ENCODE peak calls at places on chromosomes 1 and 21, in five cellular contexts. U is H1, H is adrenal gland, X is pancreas, I is astrocyte. V is an unnamed sample.
A peak's percentile ranks its signal among the peaks of the same experiment; 100 is the strongest.

GRCh38 chr1:51330331-51331201 is at the start of gene TTC39A:
- DNase-seq in X (no peak), U (no peak), I (no peak), H (peak; percentile 20), V (no peak)

GRCh38 chr1:114349891-114350605 is 161.0 kb downstream of the TRIM33 start:
- DNase-seq in H (no peak), X (no peak), I (no peak), U (peak; percentile 38), V (no peak)

GRCh38 chr1:74427676-74428075 is 84.7 kb downstream of the LRRC53 start:
- DNase-seq in I (peak; percentile 85), H (no peak), X (no peak), U (no peak), V (no peak)

GRCh38 chr1:199081739-199082138 is 442.9 kb downstream of the PTPRC start:
- DNase-seq in I (no peak), H (no peak), U (no peak), X (no peak), V (no peak)

GRCh38 chr1:115807723-115808122 is 33.2 kb downstream of the NHLH2 start:
- DNase-seq in U (peak; percentile 70), I (peak; percentile 45), H (peak; percentile 81), X (peak; percentile 56), V (peak; percentile 39)

GRCh38 chr1:77341195-77341594 is 59.4 kb downstream of the AK5 start:
- DNase-seq in H (no peak), U (no peak), I (no peak), X (no peak), V (no peak)

GRCh38 chr21:42313501-42313969 is 1.7 kb downstream of the TFF3 start:
- DNase-seq in X (no peak), I (no peak), H (peak; percentile 56), U (peak; percentile 61), V (no peak)

GRCh38 chr1:112997781-112998180 is 41.8 kb upstream of the SLC16A1 start:
- DNase-seq in H (no peak), I (peak; percentile 6), U (no peak), X (no peak), V (no peak)

GRCh38 chr21:32463889-32464300 is 51.4 kb downstream of the EVA1C start:
- DNase-seq in U (no peak), I (peak; percentile 98), H (peak; percentile 27), X (no peak), V (peak; percentile 21)

GRCh38 chr1:110674337-110675059 is at the start of gene KCNA3:
- DNase-seq in U (peak; percentile 85), H (no peak), I (no peak), X (no peak), V (no peak)

GRCh38 chr1:168321945-168322344 is 41.3 kb downstream of the TBX19 start:
- DNase-seq in U (no peak), I (no peak), H (no peak), X (no peak), V (no peak)

GRCh38 chr1:38045431-38046332 is 911 bp downstream of the POU3F1 start:
- DNase-seq in I (no peak), H (peak; percentile 54), U (peak; percentile 78), X (no peak), V (no peak)

GRCh38 chr1:25703671-25704637 is 87.4 kb downstream of the MAN1C1 start:
- DNase-seq in I (no peak), U (no peak), X (no peak), H (peak; percentile 47), V (no peak)

GRCh38 chr1:53787655-53788054 is 48.7 kb upstream of the GLIS1 start:
- DNase-seq in H (no peak), X (no peak), I (no peak), U (no peak), V (no peak)

GRCh38 chr1:4048076-4048475 is 148.0 kb upstream of the C1orf174 start:
- DNase-seq in X (no peak), U (no peak), I (no peak), H (no peak), V (no peak)

GRCh38 chr1:36822648-36823047 is 211.7 kb downstream of the GRIK3 start:
- DNase-seq in X (no peak), I (no peak), U (no peak), H (no peak), V (no peak)

GRCh38 chr1:154726903-154727302 is 118.9 kb upstream of the ADAR start:
- DNase-seq in X (no peak), H (no peak), I (no peak), U (no peak), V (no peak)

GRCh38 chr1:63454269-63454668 is 68.8 kb downstream of the ITGB3BP start:
- DNase-seq in X (no peak), I (no peak), U (no peak), H (no peak), V (no peak)

GRCh38 chr1:109252167-109252892 is 3.0 kb downstream of the CELSR2 start:
- DNase-seq in H (no peak), U (no peak), I (no peak), X (no peak), V (no peak)

GRCh38 chr1:241615043-241615974 is 24.9 kb downstream of the CHML start:
- DNase-seq in U (no peak), X (peak; percentile 21), I (no peak), H (no peak), V (no peak)

GRCh38 chr1:174949645-174950044 is 50.1 kb upstream of the CACYBP start:
- DNase-seq in H (no peak), X (no peak), I (no peak), U (no peak), V (no peak)

GRCh38 chr1:234262754-234263105 is 110.5 kb upstream of the COA6 start:
- DNase-seq in U (no peak), I (peak; percentile 52), X (peak; percentile 88), H (peak; percentile 64), V (no peak)

GRCh38 chr1:10814954-10815862 is 18.8 kb upstream of the CASZ1 start:
- DNase-seq in X (peak; percentile 75), U (no peak), H (no peak), I (no peak), V (no peak)

GRCh38 chr1:42335809-42336518 is 929 bp upstream of the FOXJ3 start:
- DNase-seq in H (peak; percentile 30), I (peak; percentile 67), U (no peak), X (no peak), V (no peak)

GRCh38 chr1:82464362-82464931 is 663.7 kb downstream of the ADGRL2 start:
- DNase-seq in U (no peak), X (peak; percentile 21), I (peak; percentile 53), H (peak; percentile 44), V (no peak)

GRCh38 chr1:19405761-19406481 is 79.4 kb downstream of the CAPZB start:
- DNase-seq in H (no peak), U (no peak), I (peak; percentile 74), X (no peak), V (no peak)

GRCh38 chr1:6170116-6170741 is 9.9 kb downstream of the CHD5 start:
- DNase-seq in H (no peak), U (no peak), X (no peak), I (no peak), V (no peak)

GRCh38 chr1:76040327-76040868 is 34.1 kb upstream of the ST6GALNAC3 start:
- DNase-seq in X (no peak), H (no peak), U (no peak), I (no peak), V (no peak)

GRCh38 chr21:37459575-37459974 is 93.0 kb downstream of the DYRK1A start:
- DNase-seq in U (no peak), H (no peak), I (peak; percentile 39), X (no peak), V (no peak)
- H3K4me3 ChIP-seq in U (no peak overlapping the region), H (no peak overlapping the region), I (no peak overlapping the region), X (no peak overlapping the region), V (no peak overlapping the region)

GRCh38 chr1:998051-998821 is 1.7 kb downstream of the HES4 start:
- DNase-seq in X (peak; percentile 15), I (no peak), H (no peak), U (peak; percentile 63), V (no peak)
- TF ChIP-seq CTCF in X (no peak), I (no peak), H (no peak), U (no peak), V (no peak)

GRCh38 chr1:22658385-22659163 is 5.5 kb downstream of the C1QB start:
- DNase-seq in I (no peak), X (no peak), U (no peak), H (no peak), V (no peak)
- H3K27me3 ChIP-seq in I (peaks cover 51% of the 10 kb centered on the region), X (no peaks in the 10 kb centered on the region), U (no peaks in the 10 kb centered on the region), H (no peaks in the 10 kb centered on the region), V (peaks cover 36% of the 10 kb centered on the region)

GRCh38 chr1:231037585-231038517 is 2.2 kb downstream of the FAM89A start:
- DNase-seq in U (no peak), X (no peak), I (peak; percentile 37), H (no peak), V (no peak)
- H3K4me3 ChIP-seq in U (no peak overlapping the region), X (no peak overlapping the region), I (no peak overlapping the region), H (no peak overlapping the region), V (no peak overlapping the region)

GRCh38 chr1:66617362-66617761 is 83.4 kb downstream of the SGIP1 start:
- DNase-seq in U (no peak), I (no peak), X (no peak), H (no peak), V (no peak)
- TF ChIP-seq CTCF in U (no peak), I (no peak), X (no peak), H (no peak), V (no peak)

DNA sequence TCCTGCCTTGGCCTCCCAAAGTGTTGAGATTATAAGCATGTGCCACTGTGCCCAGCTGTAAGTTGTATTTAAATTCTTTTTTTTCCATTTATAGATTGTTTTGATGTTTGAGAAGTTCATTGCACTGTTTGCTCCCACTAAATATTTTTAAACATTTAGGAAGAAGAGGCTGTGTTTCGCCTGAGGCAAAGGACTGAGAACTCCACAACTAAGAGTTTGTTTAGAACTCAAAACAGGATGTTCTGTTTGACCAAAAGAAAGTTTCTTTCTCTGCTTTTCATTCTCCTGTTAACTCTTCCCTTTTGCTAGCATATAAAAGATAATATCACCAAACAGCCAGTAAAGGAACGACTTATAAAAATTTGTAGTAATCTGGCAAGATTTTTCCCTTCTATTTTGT is 87.0 kb downstream of the RUNX1 start:
- DNase-seq in H (no peak), X (no peak), I (no peak), U (no peak), V (no peak)
- H3K27me3 ChIP-seq in H (peaks cover 7% of the 10 kb centered on the region), X (no peaks in the 10 kb centered on the region), I (no peaks in the 10 kb centered on the region), U (no peaks in the 10 kb centered on the region), V (no peaks in the 10 kb centered on the region)

GRCh38 chr1:211518330-211519289 is 26.6 kb upstream of the RD3 start:
- DNase-seq in I (no peak), X (no peak), H (no peak), U (no peak), V (no peak)
- H3K4me3 ChIP-seq in I (no peak overlapping the region), X (no peak overlapping the region), H (no peak overlapping the region), U (no peak overlapping the region), V (no peak overlapping the region)

GRCh38 chr1:219385786-219386427 is 212.2 kb downstream of the LYPLAL1 start:
- DNase-seq in X (peak; percentile 44), H (peak; percentile 72), U (peak; percentile 64), I (peak; percentile 36), V (peak; percentile 23)
- TF ChIP-seq CTCF in X (peak; percentile 45), H (peak; percentile 77), U (peak; percentile 76), I (peak; percentile 68), V (peak; percentile 89)

V was measured in kidney epithelial cell.